ENCODE peak calls at places on chromosomes 4 and X, in five cellular contexts. S, M, G, O and A are unnamed samples.

GRCh38 chr4:90419124-90419711 is 292.0 kb downstream of the CCSER1 start:
- DNase-seq in S (peak), M (peak), G (peak), O (peak), A (no peak)

GRCh38 chrX:80578518-80579105 is 158.4 kb downstream of the TENT5D start:
- DNase-seq in S (no peak), M (no peak), G (peak), O (peak), A (no peak)

GRCh38 chrX:17608898-17609297 is 128.4 kb upstream of the SCML1 start:
- DNase-seq in S (no peak), M (no peak), G (no peak), O (no peak), A (no peak)

GRCh38 chrX:132822634-132823012 is 135.8 kb downstream of the HS6ST2 start:
- DNase-seq in S (no peak), M (no peak), G (no peak), O (no peak), A (no peak)

GRCh38 chr4:147733614-147734344 is 1.9 kb downstream of the ARHGAP10 start:
- DNase-seq in S (no peak), M (no peak), G (peak), O (no peak), A (peak)

GRCh38 chr4:188701952-188702351 is 562.7 kb downstream of the TRIML1 start:
- DNase-seq in S (no peak), M (no peak), G (no peak), O (no peak), A (no peak)

GRCh38 chrX:153646620-153647373 is at the start of gene DUSP9:
- DNase-seq in S (peak), M (no peak), G (no peak), O (peak), A (peak)

GRCh38 chr4:141248029-141248428 is 27.3 kb downstream of the ZNF330 start:
- DNase-seq in S (no peak), M (peak), G (no peak), O (peak), A (peak)

GRCh38 chr4:17494258-17494657 is 17.6 kb downstream of the QDPR start:
- DNase-seq in S (peak), M (peak), G (no peak), O (peak), A (no peak)

GRCh38 chr4:114077610-114078009 is 98.2 kb upstream of the ARSJ start:
- DNase-seq in S (peak), M (peak), G (no peak), O (peak), A (no peak)

GRCh38 chr4:55178226-55179005 is 53.0 kb upstream of the KDR start:
- DNase-seq in S (no peak), M (no peak), G (no peak), O (no peak), A (no peak)

GRCh38 chrX:24515447-24515846 is 50.4 kb downstream of the PDK3 start:
- DNase-seq in S (no peak), M (no peak), G (no peak), O (peak), A (no peak)

GRCh38 chrX:120228187-120228908 is 22.3 kb upstream of the ZBTB33 start:
- DNase-seq in S (no peak), M (no peak), G (no peak), O (no peak), A (no peak)

GRCh38 chr4:121599049-121599448 is 97.7 kb downstream of the ANXA5 start:
- DNase-seq in S (no peak), M (no peak), G (no peak), O (no peak), A (no peak)